ENCODE peak calls at places on chromosomes 6 and 20, in six cellular contexts. C is GM23248; O is stomach; U is naive thymus-derived CD4-positive, alpha-beta T cell; L is psoas muscle; E is body of pancreas. I is an unnamed sample. For H3K4me1, the result is how much of the 10 kb centered on the place peaks cover.

GRCh38 chr6:13765570-13765969 is 48.8 kb downstream of the MCUR1 start:
- DNase-seq in C (peak), O (no peak), U (no peak), L (no peak), E (no peak), I (no peak)

GRCh38 chr20:12391099-12391498 is 473.4 kb downstream of the BTBD3 start:
- DNase-seq in C (no peak), O (no peak), U (no peak), L (no peak), E (no peak), I (no peak)

GRCh38 chr6:3990692-3991491 is 88.0 kb downstream of the FAM217A start:
- DNase-seq in C (peak), O (peak), U (peak), L (peak), E (peak), I (peak)

GRCh38 chr6:161079566-161080262 is 88.1 kb downstream of the MAP3K4 start:
- DNase-seq in C (peak), O (no peak), U (no peak), L (no peak), E (no peak), I (peak)

GRCh38 chr6:15974817-15975216 is 154.1 kb upstream of the MYLIP start:
- DNase-seq in C (no peak), O (no peak), U (no peak), L (no peak), E (no peak), I (no peak)

GRCh38 chr6:90343581-90343980 is 46.9 kb upstream of the BACH2 start:
- DNase-seq in C (peak), O (no peak), U (no peak), L (peak), E (peak), I (no peak)

GRCh38 chr6:68637782-68638181 is 2.7 kb downstream of the ADGRB3 start:
- DNase-seq in C (no peak), O (no peak), U (no peak), L (no peak), E (no peak), I (no peak)

GRCh38 chr6:170522565-170523183 is 30.4 kb downstream of the PSMB1 start:
- DNase-seq in C (peak), O (no peak), U (no peak), L (no peak), E (no peak), I (no peak)

GRCh38 chr6:44779130-44779826 is 391.8 kb downstream of the CDC5L start:
- DNase-seq in C (no peak), O (no peak), U (no peak), L (no peak), E (no peak), I (no peak)

GRCh38 chr6:63214816-63215215 is 3.5 kb downstream of the FKBP1C start:
- DNase-seq in C (no peak), O (no peak), U (no peak), L (no peak), E (no peak), I (no peak)

GRCh38 chr6:95094751-95095150 is 482.6 kb upstream of the MANEA start:
- DNase-seq in C (peak), O (no peak), U (no peak), L (no peak), E (no peak), I (no peak)

GRCh38 chr20:47295921-47296426 is 60.5 kb downstream of the ZMYND8 start:
- DNase-seq in C (no peak), O (no peak), U (no peak), L (no peak), E (peak), I (no peak)

GRCh38 chr6:161618816-161619454 is 345.1 kb upstream of the AGPAT4 start:
- DNase-seq in C (peak), O (no peak), U (no peak), L (peak), E (peak), I (no peak)

GRCh38 chr20:37494301-37494700 is 26.7 kb upstream of the NNAT start:
- DNase-seq in C (no peak), O (no peak), U (no peak), L (no peak), E (no peak), I (no peak)

GRCh38 chr20:60630609-60631008 is 621.5 kb upstream of the CDH4 start:
- DNase-seq in C (no peak), O (no peak), U (no peak), L (no peak), E (no peak), I (no peak)

GRCh38 chr6:18263561-18264337 is 581 bp downstream of the DEK start:
- DNase-seq in C (peak), O (peak), U (no peak), L (peak), E (peak), I (peak)

GRCh38 chr6:155143610-155144106 is 120.2 kb upstream of the CLDN20 start:
- DNase-seq in C (peak), O (no peak), U (no peak), L (no peak), E (no peak), I (no peak)

GRCh38 chr6:90790696-90791095 is 203.8 kb upstream of the MAP3K7 start:
- DNase-seq in C (peak), O (no peak), U (no peak), L (no peak), E (no peak), I (no peak)

GRCh38 chr20:56451056-56451765 is 17.2 kb upstream of the RTF2 start:
- DNase-seq in C (no peak), O (no peak), U (no peak), L (no peak), E (no peak), I (no peak)

GRCh38 chr6:134456284-134456683 is 138.4 kb upstream of the SGK1 start:
- DNase-seq in C (no peak), O (no peak), U (no peak), L (no peak), E (no peak), I (no peak)

GRCh38 chr6:17869010-17869752 is 118.3 kb downstream of the KIF13A start:
- DNase-seq in C (peak), O (no peak), U (no peak), L (no peak), E (no peak), I (no peak)

GRCh38 chr6:86536121-86536520 is 401.2 kb upstream of the HTR1E start:
- DNase-seq in C (no peak), O (no peak), U (no peak), L (no peak), E (no peak), I (no peak)

DNA sequence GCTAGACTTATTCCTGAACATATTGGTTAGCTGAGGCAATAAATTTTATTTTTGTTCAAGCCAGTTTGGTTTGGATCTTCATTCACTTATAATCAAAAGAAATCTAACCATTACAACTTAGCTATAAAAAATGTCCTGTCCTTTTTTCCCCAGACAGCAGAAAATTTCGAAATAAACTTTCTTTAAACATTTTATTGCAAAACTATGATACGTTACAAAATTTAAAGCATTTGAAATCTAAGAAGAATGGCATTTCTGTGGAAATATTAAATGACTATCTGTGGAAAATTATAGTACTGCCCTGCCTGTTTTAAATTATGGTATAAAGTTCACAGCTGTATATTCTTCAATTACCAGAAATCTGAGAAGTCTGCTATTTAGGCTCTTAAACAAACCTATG is 553.9 kb downstream of the COL12A1 start:
- DNase-seq in C (peak), O (no peak), U (no peak), L (no peak), E (no peak), I (no peak)
- H3K27ac ChIP-seq in C (peak), O (no peak), U (no peak), L (no peak), E (no peak), I (no peak)

DNA sequence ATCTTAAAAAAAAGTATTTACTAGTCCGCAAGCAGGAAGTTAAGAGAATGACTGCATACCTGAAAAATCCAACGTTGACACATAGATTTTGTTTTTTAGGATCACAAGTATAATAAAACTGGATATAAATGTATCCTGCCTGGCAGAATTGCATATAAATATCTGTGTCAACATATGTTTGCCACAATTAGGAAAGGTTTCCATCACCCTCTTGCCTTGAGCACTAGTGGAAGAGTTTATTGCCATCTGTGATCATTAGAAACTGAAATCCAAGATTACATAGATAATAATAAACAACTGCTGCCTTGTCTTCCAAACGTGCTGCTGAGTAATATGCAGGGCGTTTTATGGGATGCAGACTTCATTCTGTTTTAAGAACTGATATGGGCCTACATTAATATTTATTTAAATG is 27.9 kb downstream of the PLEKHG1 start:
- DNase-seq in C (peak), O (no peak), U (no peak), L (no peak), E (no peak), I (no peak)
- H3K4me3 ChIP-seq in C (no peak), O (no peak), U (no peak), L (no peak), E (no peak), I (no peak)

DNA sequence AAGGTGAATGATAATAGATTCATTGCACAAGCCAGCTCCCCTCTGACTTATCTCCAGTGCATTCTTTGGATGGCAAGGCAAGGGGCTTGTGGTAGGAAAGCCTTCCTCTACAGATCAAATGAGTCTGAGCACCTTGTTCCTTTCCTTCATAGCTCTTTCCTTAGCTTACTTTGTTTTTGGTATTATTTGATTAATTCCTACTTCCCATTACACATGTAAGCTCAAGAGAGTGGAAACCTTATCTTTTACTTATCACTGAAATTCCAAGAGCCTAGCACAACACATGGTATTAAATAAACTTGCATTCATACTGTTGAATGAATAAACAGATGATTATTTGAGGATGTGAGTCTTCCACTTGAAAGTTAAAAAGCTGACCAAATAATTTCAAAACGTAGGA is 41.7 kb downstream of the FRK start:
- DNase-seq in C (no peak), O (no peak), U (no peak), L (no peak), E (no peak), I (no peak)
- H3K4me1 ChIP-seq in C (under half), O (under half), U (under half), L (under half), E (under half), I (under half)

DNA sequence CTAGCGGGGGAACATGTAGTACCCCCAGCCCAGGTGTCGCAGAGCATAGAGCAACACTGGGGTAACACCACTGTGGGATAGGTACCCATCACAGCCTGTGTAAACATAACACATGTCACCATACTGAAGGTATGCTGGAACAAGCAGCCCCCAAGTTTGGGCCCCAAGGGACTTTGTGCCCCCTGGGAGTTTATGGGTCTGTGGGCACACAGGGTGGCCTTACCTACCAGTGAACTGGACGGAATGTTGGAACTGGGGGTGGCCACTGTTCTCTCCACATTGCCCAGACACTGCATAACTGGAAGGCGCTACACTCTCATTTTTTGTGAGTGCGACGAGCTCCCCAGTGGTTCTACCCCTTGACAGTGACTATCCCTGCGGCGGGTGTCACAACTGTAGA is 28.5 kb downstream of the HDDC2 start:
- DNase-seq in C (no peak), O (no peak), U (no peak), L (no peak), E (no peak), I (no peak)
- H3K27ac ChIP-seq in C (no peak), O (no peak), U (no peak), L (no peak), E (no peak), I (no peak)

GRCh38 chr20:32191422-32191821 is 16.1 kb downstream of the PLAGL2 start:
- DNase-seq in C (no peak), O (no peak), U (no peak), L (no peak), E (no peak), I (no peak)

GRCh38 chr20:32189691-32190607 is 17.6 kb downstream of the PLAGL2 start:
- DNase-seq in C (peak), O (peak), U (peak), L (peak), E (peak), I (peak)

GRCh38 chr20:32190608-32191415 is 16.7 kb downstream of the PLAGL2 start:
- DNase-seq in C (peak), O (no peak), U (no peak), L (no peak), E (no peak), I (peak)

GRCh38 chr20:32188376-32189122 is 19.0 kb downstream of the PLAGL2 start:
- DNase-seq in C (no peak), O (no peak), U (no peak), L (no peak), E (no peak), I (no peak)

DNA sequence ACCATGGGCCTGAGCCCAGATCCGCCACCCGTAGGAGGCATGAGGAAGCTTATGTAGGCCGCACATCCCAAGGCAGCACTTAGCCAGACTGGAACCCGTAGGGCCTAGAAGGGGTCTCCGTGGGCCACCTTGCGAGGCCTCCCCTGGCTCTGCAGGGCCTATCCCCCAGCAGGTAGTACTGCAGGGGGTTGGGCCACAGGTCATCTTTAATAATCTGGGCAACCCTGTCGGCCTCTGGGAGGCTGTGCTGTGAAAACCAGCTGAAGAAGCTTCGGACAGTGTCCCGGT is 18.5 kb downstream of the PLAGL2 start:
- DNase-seq in C (no peak), O (no peak), U (no peak), L (no peak), E (no peak), I (no peak)
- H3K4me3 ChIP-seq in C (peak), O (peak), U (peak), L (peak), E (no peak), I (peak)

GRCh38 chr6:114707081-114707480 is 364.3 kb upstream of the HS3ST5 start:
- DNase-seq in C (no peak), O (no peak), U (no peak), L (no peak), E (no peak), I (no peak)
- H3K4me1 ChIP-seq in C (under half), O (under half), U (under half), L (under half), E (under half), I (under half)

DNA sequence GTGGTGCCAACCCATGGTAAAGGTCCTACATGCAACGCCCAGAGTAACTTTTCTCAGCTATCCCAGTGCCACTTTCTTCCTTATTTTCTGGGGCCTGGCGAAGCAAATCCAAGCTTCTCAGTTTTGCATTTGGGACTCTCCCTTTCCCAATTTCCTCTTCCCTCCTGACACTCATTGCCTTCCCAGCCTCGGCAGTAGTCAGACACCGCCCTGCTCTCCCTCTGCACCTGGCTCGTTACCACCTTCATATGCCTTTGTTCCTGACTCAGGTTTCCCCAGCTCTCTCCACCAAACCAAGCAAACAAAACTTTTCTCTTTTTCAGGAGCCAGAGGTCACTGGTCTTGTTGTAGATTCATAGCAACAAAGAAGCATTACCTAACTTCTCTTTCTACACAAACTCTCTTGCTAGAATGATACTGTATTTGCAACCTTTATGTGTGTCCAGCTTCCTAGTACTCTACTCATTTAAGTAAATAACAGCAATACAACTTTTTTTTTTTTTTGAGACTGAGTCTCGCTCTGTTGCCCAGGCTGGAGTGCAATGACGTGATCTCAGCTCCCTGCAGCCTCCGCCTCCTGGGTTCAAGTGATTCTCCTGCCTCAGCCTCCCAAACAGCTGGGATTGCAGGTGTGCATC is 9.0 kb upstream of the ZC3H12D start:
- DNase-seq in C (no peak), O (peak), U (no peak), L (no peak), E (no peak), I (no peak)
- H3K27ac ChIP-seq in C (no peak), O (no peak), U (peak), L (no peak), E (no peak), I (peak)

GRCh38 chr20:38670786-38671185 is 53.5 kb upstream of the SLC32A1 start:
- DNase-seq in C (no peak), O (no peak), U (no peak), L (no peak), E (no peak), I (no peak)

GRCh38 chr20:38669688-38670087 is 54.6 kb upstream of the SLC32A1 start:
- DNase-seq in C (no peak), O (no peak), U (no peak), L (no peak), E (no peak), I (no peak)

GRCh38 chr20:38671701-38672292 is 52.5 kb upstream of the SLC32A1 start:
- DNase-seq in C (no peak), O (no peak), U (no peak), L (no peak), E (no peak), I (no peak)

GRCh38 chr20:38672504-38672903 is 51.8 kb upstream of the SLC32A1 start:
- DNase-seq in C (no peak), O (no peak), U (no peak), L (no peak), E (no peak), I (no peak)

GRCh38 chr20:38671186-38671585 is 53.1 kb upstream of the SLC32A1 start:
- DNase-seq in C (no peak), O (no peak), U (no peak), L (no peak), E (no peak), I (no peak)
- H3K4me3 ChIP-seq in C (no peak), O (no peak), U (no peak), L (no peak), E (no peak), I (no peak)